ENCODE peak calls at places on chromosomes 3 and 15, in four cellular contexts. J is GM12878, S is adrenal gland, D is kidney epithelial cell. L is an unnamed sample.
A peak's percentile ranks its signal among the peaks of the same experiment; 100 is the strongest.

GRCh38 chr3:53525765-53526761 is 31.7 kb downstream of the CACNA1D start:
- DNase-seq in D (no peak), S (peak; percentile 39), J (no peak), L (no peak)

GRCh38 chr3:24725514-24726255 is 231.0 kb upstream of the THRB start:
- DNase-seq in S (no peak), J (no peak), D (no peak), L (no peak)

GRCh38 chr3:171457263-171458055 is 2.7 kb downstream of the TNIK start:
- DNase-seq in S (no peak), D (no peak), J (no peak), L (no peak)

GRCh38 chr15:28219116-28219515 is 102.9 kb downstream of the HERC2 start:
- DNase-seq in J (no peak), S (no peak), D (no peak), L (no peak)

GRCh38 chr3:37145607-37146006 is 28.8 kb downstream of the LRRFIP2 start:
- DNase-seq in J (no peak), D (no peak), S (peak; percentile 10), L (no peak)

GRCh38 chr15:29962404-29962803 is 120.4 kb upstream of the GOLGA8J start:
- DNase-seq in J (no peak), D (no peak), S (no peak), L (no peak)

GRCh38 chr3:16477501-16477900 is 36.0 kb downstream of the RFTN1 start:
- DNase-seq in S (no peak), J (no peak), D (no peak), L (no peak)

GRCh38 chr3:69354948-69355347 is 30.9 kb downstream of the FRMD4B start:
- DNase-seq in S (no peak), J (no peak), D (no peak), L (no peak)

GRCh38 chr15:29208352-29208751 is 61.3 kb downstream of the NSMCE3 start:
- DNase-seq in D (no peak), S (no peak), J (no peak), L (no peak)

GRCh38 chr3:18489939-18490338 is 64.8 kb upstream of the SATB1 start:
- DNase-seq in D (no peak), J (no peak), S (no peak), L (no peak)

GRCh38 chr3:10870296-10870695 is 54.3 kb downstream of the SLC6A11 start:
- DNase-seq in S (no peak), D (no peak), J (no peak), L (no peak)

GRCh38 chr15:100880897-100881242 is 1.2 kb downstream of the ALDH1A3 start:
- DNase-seq in D (no peak), J (no peak), S (no peak), L (no peak)

GRCh38 chr15:100881573-100882336 is 2.1 kb downstream of the ALDH1A3 start:
- DNase-seq in S (no peak), D (no peak), J (no peak), L (no peak)

GRCh38 chr15:100887211-100887913 is 7.7 kb downstream of the ALDH1A3 start:
- DNase-seq in J (no peak), S (no peak), D (no peak), L (no peak)

GRCh38 chr15:100889359-100890058 is 9.9 kb downstream of the ALDH1A3 start:
- DNase-seq in S (peak; percentile 21), D (peak; percentile 63), J (no peak), L (no peak)

GRCh38 chr15:100885116-100885515 is 5.5 kb downstream of the ALDH1A3 start:
- DNase-seq in S (no peak), J (no peak), D (no peak), L (no peak)
- H3K27me3 ChIP-seq in S (peaks cover 14% of the 10 kb centered on the region), J (peaks cover 27% of the 10 kb centered on the region), D (no peaks in the 10 kb centered on the region), L (peaks cover 3% of the 10 kb centered on the region)

GRCh38 chr15:88393719-88394519 is 73.3 kb downstream of the MRPL46 start:
- DNase-seq in S (no peak), J (no peak), D (no peak), L (no peak)
- H3K27me3 ChIP-seq in S (no peaks in the 10 kb centered on the region), J (no peaks in the 10 kb centered on the region), D (no peaks in the 10 kb centered on the region), L (peaks cover 1% of the 10 kb centered on the region)

GRCh38 chr3:128496019-128496601 is 3.1 kb upstream of the GATA2 start:
- DNase-seq in D (no peak), J (no peak), S (no peak), L (no peak)

GRCh38 chr3:128496602-128497304 is 3.8 kb upstream of the GATA2 start:
- DNase-seq in J (no peak), D (no peak), S (peak; percentile 43), L (no peak)

GRCh38 chr3:128497305-128498126 is 4.5 kb upstream of the GATA2 start:
- DNase-seq in S (peak; percentile 74), J (no peak), D (no peak), L (peak; percentile 58)

GRCh38 chr3:128494152-128494650 is 1.2 kb upstream of the GATA2 start:
- DNase-seq in S (no peak), J (no peak), D (no peak), L (no peak)

GRCh38 chr3:128495435-128495970 is 2.5 kb upstream of the GATA2 start:
- DNase-seq in S (no peak), J (no peak), D (no peak), L (no peak)
- H3K27me3 ChIP-seq in S (peaks cover 58% of the 10 kb centered on the region), J (peaks cover 13% of the 10 kb centered on the region), D (peaks cover 78% of the 10 kb centered on the region), L (peaks cover 5% of the 10 kb centered on the region)

DNA sequence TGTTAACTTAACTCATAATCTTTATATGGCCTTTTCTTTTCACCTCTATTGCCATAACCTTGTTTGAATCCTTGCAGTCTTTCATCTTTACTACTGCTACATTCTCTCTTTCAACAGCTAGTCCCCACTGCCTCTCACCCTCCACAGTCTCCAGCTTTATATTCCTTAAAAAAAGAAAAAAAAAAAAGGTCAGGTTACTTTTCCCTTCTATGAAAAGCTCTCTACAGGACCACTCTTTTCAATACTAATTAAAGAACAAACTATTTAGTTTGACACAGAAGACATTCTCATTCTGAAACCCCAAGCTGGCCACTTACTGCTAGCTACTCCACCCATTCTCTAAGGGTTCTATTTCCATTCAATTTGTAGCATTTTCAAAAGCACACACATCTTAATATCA is 25.6 kb downstream of the CADM2 start:
- DNase-seq in S (no peak), J (no peak), D (no peak), L (no peak)
- H3K27me3 ChIP-seq in S (no peaks in the 10 kb centered on the region), J (no peaks in the 10 kb centered on the region), D (no peaks in the 10 kb centered on the region), L (no peaks in the 10 kb centered on the region)

DNA sequence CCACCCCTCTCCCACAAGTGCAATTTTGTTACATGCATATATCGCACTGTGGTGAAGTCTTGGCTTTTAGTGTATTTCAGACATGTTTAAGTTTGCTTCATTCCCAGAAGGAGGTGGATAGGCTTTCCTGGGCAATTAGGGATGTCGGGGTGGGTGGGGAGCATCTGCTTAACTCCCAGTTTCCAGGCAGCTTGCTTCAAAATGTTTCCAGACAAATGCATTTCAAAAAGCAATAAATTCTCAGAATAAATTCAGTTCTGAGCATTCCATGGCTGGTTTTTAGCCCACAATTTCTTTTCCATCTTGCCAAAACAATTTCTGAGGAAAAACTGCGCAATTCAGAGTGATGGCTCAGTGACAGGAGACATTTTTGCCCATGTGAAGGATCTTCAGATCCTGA is 227.6 kb upstream of the ZPLD1 start:
- DNase-seq in J (no peak), D (no peak), S (no peak), L (no peak)
- H3K27me3 ChIP-seq in J (no peaks in the 10 kb centered on the region), D (no peaks in the 10 kb centered on the region), S (no peaks in the 10 kb centered on the region), L (no peaks in the 10 kb centered on the region)

GRCh38 chr15:38603672-38604071 is 39.1 kb upstream of the RASGRP1 start:
- DNase-seq in J (no peak), D (no peak), S (no peak), L (no peak)
- H3K27me3 ChIP-seq in J (no peaks in the 10 kb centered on the region), D (no peaks in the 10 kb centered on the region), S (no peaks in the 10 kb centered on the region), L (no peaks in the 10 kb centered on the region)

GRCh38 chr15:75232826-75233503 is 25.2 kb upstream of the GOLGA6C start:
- DNase-seq in D (no peak), J (no peak), S (no peak), L (no peak)

GRCh38 chr15:75231836-75232235 is 26.3 kb upstream of the GOLGA6C start:
- DNase-seq in J (no peak), S (no peak), D (no peak), L (no peak)

GRCh38 chr15:75233504-75234190 is 24.5 kb upstream of the GOLGA6C start:
- DNase-seq in J (no peak), S (no peak), D (no peak), L (no peak)

GRCh38 chr15:75230524-75231371 is 27.4 kb upstream of the GOLGA6C start:
- DNase-seq in D (no peak), J (no peak), S (no peak), L (no peak)

GRCh38 chr15:75232252-75232813 is 25.8 kb upstream of the GOLGA6C start:
- DNase-seq in S (no peak), D (no peak), J (no peak), L (no peak)
- H3K27me3 ChIP-seq in S (no peaks in the 10 kb centered on the region), D (peaks cover 12% of the 10 kb centered on the region), J (no peaks in the 10 kb centered on the region), L (peaks cover 1% of the 10 kb centered on the region)

L was measured in GM06990.